ENCODE peak calls at places on chromosomes 16 and 17, in six cellular contexts. T, Y, I, O, Z and V are unnamed samples.

GRCh38 chr17:71900830-71901229 is 220.0 kb upstream of the SOX9 start:
- DNase-seq in T (peak; percentile 81), Y (no peak), I (no peak), O (no peak), Z (no peak), V (no peak)

GRCh38 chr16:29254676-29255495 is 151.6 kb downstream of the NPIPB11 start:
- DNase-seq in T (no peak), Y (no peak), I (no peak), O (no peak), Z (no peak), V (no peak)

GRCh38 chr17:16398270-16399267 is 16.8 kb upstream of the TRPV2 start:
- DNase-seq in T (no peak), Y (peak; percentile 79), I (no peak), O (no peak), Z (peak; percentile 83), V (peak; percentile 35)

GRCh38 chr17:77490361-77491183 is 349.8 kb downstream of the SEC14L1 start:
- DNase-seq in T (no peak), Y (no peak), I (no peak), O (no peak), Z (no peak), V (no peak)

GRCh38 chr16:14301150-14302030 is 230.3 kb downstream of the MRTFB start:
- DNase-seq in T (no peak), Y (peak; percentile 49), I (no peak), O (no peak), Z (peak; percentile 44), V (no peak)

GRCh38 chr17:42077770-42078169 is 20.5 kb downstream of the ZNF385C start:
- DNase-seq in T (no peak), Y (no peak), I (no peak), O (no peak), Z (no peak), V (no peak)

GRCh38 chr17:75643033-75644017 is 10.1 kb downstream of the SMIM5 start:
- DNase-seq in T (no peak), Y (no peak), I (peak; percentile 42), O (no peak), Z (no peak), V (no peak)

GRCh38 chr17:16986391-16986790 is 14.5 kb upstream of the TNFRSF13B start:
- DNase-seq in T (no peak), Y (no peak), I (no peak), O (no peak), Z (no peak), V (no peak)

GRCh38 chr16:85461814-85462404 is 151.2 kb upstream of the GSE1 start:
- DNase-seq in T (no peak), Y (no peak), I (peak; percentile 81), O (no peak), Z (peak; percentile 91), V (no peak)

GRCh38 chr16:61879306-61879705 is 156.9 kb downstream of the CDH8 start:
- DNase-seq in T (no peak), Y (no peak), I (no peak), O (no peak), Z (no peak), V (no peak)

GRCh38 chr16:1108299-1109252 is 12.5 kb upstream of the C1QTNF8 start:
- DNase-seq in T (no peak), Y (no peak), I (no peak), O (no peak), Z (no peak), V (no peak)

GRCh38 chr17:42221886-42222745 is 27.8 kb upstream of the GHDC start:
- DNase-seq in T (peak; percentile 7), Y (peak; percentile 56), I (peak; percentile 23), O (peak; percentile 15), Z (peak; percentile 80), V (no peak)

GRCh38 chr17:63099420-63099819 is 133.4 kb downstream of the TANC2 start:
- DNase-seq in T (no peak), Y (no peak), I (no peak), O (no peak), Z (no peak), V (no peak)

GRCh38 chr16:89613101-89613953 is at the start of gene DPEP1:
- DNase-seq in T (no peak), Y (no peak), I (no peak), O (no peak), Z (no peak), V (no peak)

GRCh38 chr17:81635973-81636504 is 873 bp downstream of the NPLOC4 start:
- DNase-seq in T (no peak), Y (no peak), I (no peak), O (no peak), Z (peak; percentile 69), V (no peak)
- TF ChIP-seq ZNF274 in T (no peak), Y (peak; percentile 71), I (no peak), O (no peak), Z (no peak), V (no peak)

DNA sequence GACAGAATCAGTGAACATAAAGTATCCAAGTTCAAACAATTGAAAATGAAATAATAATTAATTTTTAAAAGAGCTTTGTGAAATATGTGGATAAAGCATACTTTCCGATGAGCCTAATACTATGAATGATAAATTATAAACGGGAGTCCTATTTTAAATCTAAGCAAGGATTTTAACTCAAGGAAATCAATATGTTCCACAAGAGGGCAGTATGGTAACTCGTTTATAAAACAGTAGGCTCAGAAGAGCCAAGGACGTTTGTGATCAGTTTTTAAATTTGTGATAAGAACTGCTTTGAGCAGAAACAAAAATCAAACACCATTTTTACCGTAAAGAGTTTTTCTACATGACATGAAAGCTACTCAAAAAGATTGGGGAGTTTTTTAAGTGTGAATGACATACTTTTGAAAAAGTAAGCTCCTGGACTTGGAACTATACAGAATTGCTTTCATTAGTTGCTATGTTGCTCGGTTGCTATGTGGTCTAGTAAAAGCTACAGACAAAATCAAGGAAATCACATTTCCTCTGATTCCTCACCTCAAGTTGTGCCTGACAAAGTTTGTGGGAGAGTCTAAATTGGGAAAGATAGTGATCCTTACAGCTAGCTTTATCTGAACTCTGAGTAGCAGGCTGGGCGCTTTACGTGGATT is 11.8 kb upstream of the TEKT1 start:
- DNase-seq in T (peak; percentile 48), Y (peak; percentile 54), I (peak; percentile 15), O (no peak), Z (peak; percentile 48), V (no peak)
- TF ChIP-seq ZNF274 in T (no peak), Y (no peak), I (no peak), O (no peak), Z (no peak), V (no peak)

GRCh38 chr17:60354223-60354622 is 37.7 kb downstream of the USP32 start:
- DNase-seq in T (no peak), Y (peak; percentile 38), I (no peak), O (no peak), Z (no peak), V (no peak)
- TF ChIP-seq ZNF274 in T (no peak), Y (no peak), I (no peak), O (no peak), Z (no peak), V (no peak)

GRCh38 chr17:10156082-10156445 is 42.3 kb downstream of the GAS7 start:
- DNase-seq in T (no peak), Y (no peak), I (no peak), O (no peak), Z (no peak), V (no peak)

GRCh38 chr17:10161392-10161791 is 37.0 kb downstream of the GAS7 start:
- DNase-seq in T (no peak), Y (no peak), I (no peak), O (no peak), Z (no peak), V (no peak)

GRCh38 chr17:10155334-10156081 is 42.9 kb downstream of the GAS7 start:
- DNase-seq in T (no peak), Y (no peak), I (no peak), O (no peak), Z (no peak), V (no peak)

GRCh38 chr17:10151667-10152496 is 46.5 kb downstream of the GAS7 start:
- DNase-seq in T (no peak), Y (no peak), I (no peak), O (no peak), Z (no peak), V (no peak)

DNA sequence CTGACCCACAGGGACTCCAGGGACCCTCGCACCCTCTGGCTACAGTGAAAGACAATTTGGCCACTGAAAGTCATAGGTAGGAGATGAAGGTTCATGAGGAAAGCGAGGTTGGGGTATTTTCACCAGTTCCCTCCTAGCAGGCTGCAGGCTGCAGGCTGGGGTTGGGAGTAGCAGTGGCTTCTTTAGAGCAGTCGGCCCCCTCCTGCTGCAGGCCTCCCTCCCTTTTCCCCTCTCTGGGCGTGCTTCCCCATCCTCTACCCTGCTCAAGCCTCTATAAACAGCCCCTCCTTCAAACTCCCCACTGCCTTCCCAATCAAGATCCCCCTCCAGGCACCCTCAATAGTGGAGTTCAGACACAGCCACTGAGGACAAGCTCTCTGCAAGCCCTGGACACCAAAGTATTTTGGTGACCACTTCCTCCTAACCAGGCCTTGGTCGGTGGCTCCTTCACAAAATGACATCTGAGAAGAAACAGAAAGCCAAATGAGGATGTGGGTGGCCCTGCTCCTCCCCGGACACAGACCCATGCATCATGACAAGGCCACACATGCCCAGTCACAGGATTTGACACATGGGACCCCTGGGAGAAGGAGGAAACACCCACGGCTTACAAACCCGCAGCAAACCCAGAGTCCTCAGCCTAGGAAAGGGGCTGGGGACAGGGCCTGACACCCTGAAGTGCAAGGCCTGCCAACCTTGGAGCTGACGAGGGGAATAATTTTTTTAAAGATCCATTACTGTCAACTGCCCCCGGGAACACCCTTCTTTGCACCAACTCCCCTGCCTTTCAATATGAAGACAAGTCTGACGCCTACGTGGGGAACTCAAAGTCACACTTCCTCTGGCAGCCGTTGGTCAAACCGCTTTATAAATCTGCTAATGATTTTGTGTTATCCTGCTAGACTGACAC is 41.6 kb downstream of the GAS7 start:
- DNase-seq in T (no peak), Y (no peak), I (no peak), O (no peak), Z (no peak), V (peak; percentile 73)
- TF ChIP-seq ZNF274 in T (no peak), Y (no peak), I (no peak), O (no peak), Z (no peak), V (no peak)

GRCh38 chr17:79923974-79924638 is 84.9 kb upstream of the CBX4 start:
- DNase-seq in T (peak; percentile 52), Y (peak; percentile 67), I (peak; percentile 57), O (peak; percentile 50), Z (peak; percentile 80), V (no peak)
- TF ChIP-seq ZNF274 in T (no peak), Y (no peak), I (no peak), O (no peak), Z (no peak), V (no peak)

DNA sequence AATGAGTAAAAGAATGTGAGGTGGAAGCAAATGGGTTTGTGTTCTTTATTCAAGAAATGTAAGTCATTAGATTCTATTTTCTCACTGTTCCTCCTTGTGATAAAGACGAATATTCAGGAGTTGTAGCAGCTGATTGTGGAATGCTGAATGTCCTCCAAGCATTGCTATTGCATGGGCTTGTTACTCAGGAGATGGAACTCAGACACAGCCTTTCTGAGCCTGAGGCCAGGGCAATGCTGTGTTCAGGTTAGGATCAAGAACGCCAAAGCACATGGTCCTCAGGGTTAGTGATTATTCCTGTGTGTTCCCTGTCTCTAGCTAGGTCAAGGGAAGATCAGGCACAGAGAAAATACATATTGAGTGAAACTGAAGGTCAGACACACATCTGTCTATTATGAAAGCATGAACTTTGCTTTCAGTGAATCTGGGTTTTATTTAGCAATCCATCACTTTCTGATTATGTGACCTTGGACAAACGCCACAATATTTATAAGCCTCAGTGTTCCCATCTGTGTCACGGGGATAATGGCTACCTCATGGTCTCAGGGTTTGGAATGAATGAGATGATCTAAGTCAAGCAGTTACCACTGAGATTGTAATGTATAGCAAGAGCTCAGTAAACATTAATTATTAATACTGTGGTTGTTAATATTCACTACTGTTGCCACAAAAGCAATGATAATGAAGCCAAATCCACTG is 426.8 kb upstream of the DYNLRB2 start:
- DNase-seq in T (no peak), Y (no peak), I (no peak), O (no peak), Z (no peak), V (no peak)
- TF ChIP-seq ZNF274 in T (no peak), Y (no peak), I (no peak), O (no peak), Z (no peak), V (no peak)

GRCh38 chr17:82384051-82384729 is 12.6 kb downstream of the UTS2R start:
- DNase-seq in T (no peak), Y (peak; percentile 29), I (no peak), O (no peak), Z (no peak), V (no peak)
- TF ChIP-seq ZNF274 in T (no peak), Y (no peak), I (no peak), O (no peak), Z (no peak), V (no peak)